ENCODE peak calls at places on chromosomes 6 and 20, in five cellular contexts. V is CD8-positive, alpha-beta T cell; Q is heart right ventricle; D is astrocyte; A is iPS DF 6.9. Y is an unnamed sample.

GRCh38 chr6:137645850-137646249 is 151.7 kb upstream of the OLIG3 start:
- DNase-seq in D (no peak), A (no peak), V (no peak), Q (no peak), Y (no peak)

GRCh38 chr6:167146173-167146572 is 11.6 kb downstream of the GPR31 start:
- DNase-seq in Q (no peak), A (no peak), V (no peak), D (no peak), Y (no peak)

GRCh38 chr6:124742971-124743370 is 219.3 kb upstream of the RNF217 start:
- DNase-seq in A (no peak), V (no peak), Q (no peak), D (peak), Y (peak)

GRCh38 chr6:143061597-143062385 is 1.1 kb downstream of the AIG1 start:
- DNase-seq in V (no peak), Q (no peak), A (no peak), D (peak), Y (no peak)

GRCh38 chr6:251920-252319 is 40.4 kb upstream of the DUSP22 start:
- DNase-seq in V (no peak), D (no peak), Q (no peak), A (no peak), Y (peak)

GRCh38 chr6:141925001-141925400 is 207.7 kb upstream of the GJE1 start:
- DNase-seq in D (peak), V (no peak), Q (no peak), A (no peak), Y (no peak)

GRCh38 chr6:138541793-138542481 is 42.6 kb upstream of the NHSL1 start:
- DNase-seq in V (no peak), A (no peak), Q (no peak), D (peak), Y (no peak)

GRCh38 chr6:33772902-33773472 is 15.9 kb downstream of the LEMD2 start:
- DNase-seq in D (no peak), V (no peak), Q (no peak), A (no peak), Y (no peak)

GRCh38 chr6:5559651-5560050 is 298.3 kb downstream of the FARS2 start:
- DNase-seq in Q (no peak), V (no peak), D (no peak), A (no peak), Y (no peak)

GRCh38 chr6:5553767-5554166 is 292.5 kb downstream of the FARS2 start:
- DNase-seq in D (no peak), Q (no peak), A (no peak), V (no peak), Y (no peak)

GRCh38 chr6:5554226-5554625 is 292.9 kb downstream of the FARS2 start:
- DNase-seq in V (no peak), D (no peak), A (no peak), Q (no peak), Y (no peak)

GRCh38 chr6:5556011-5556410 is 294.7 kb downstream of the FARS2 start:
- DNase-seq in A (no peak), Q (no peak), D (no peak), V (no peak), Y (no peak)

DNA sequence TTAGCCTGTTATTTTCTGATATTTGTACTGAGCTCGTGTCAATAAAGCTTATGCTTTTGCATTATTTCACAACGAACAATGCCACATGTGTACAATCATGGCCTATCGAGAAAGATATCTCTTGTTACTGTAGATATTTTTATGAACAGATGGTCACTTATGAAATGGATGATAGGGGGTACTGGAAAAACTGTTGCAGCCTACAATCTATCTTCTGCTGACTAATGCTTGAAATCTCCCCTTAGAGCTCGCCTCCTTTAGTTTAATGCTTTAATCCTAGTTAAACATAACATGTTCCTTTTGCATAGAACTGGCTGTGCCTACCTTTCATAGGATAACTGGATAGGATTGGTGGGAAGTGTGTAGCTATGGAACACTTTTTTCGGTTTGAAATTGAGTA is 296.2 kb downstream of the FARS2 start:
- DNase-seq in V (no peak), Q (no peak), A (no peak), D (no peak), Y (no peak)
- H3K27ac ChIP-seq in V (no peak), Q (no peak), A (no peak), D (no peak), Y (no peak)

DNA sequence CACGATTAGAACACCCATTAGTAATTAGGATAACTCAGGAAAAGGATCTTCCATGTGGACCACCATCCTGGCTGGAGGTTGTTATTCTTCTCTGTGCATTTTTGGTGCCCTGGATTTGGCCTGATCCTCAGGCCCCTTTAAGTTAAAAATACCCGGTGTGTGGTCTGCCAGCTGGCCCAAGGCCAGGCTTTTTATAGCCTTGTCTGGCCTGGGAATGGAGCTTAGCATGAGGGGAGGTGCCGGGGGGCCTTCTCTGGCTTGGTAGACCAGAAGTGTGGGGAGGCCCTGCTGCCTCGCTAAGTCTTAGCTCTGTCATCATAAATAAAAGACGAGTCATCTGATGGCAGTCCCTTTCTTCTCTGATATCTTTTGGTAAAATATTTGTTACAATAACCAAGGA is 71.4 kb downstream of the ARID1B start:
- DNase-seq in D (no peak), Q (peak), V (no peak), A (no peak), Y (no peak)
- H3K27ac ChIP-seq in D (no peak), Q (peak), V (no peak), A (no peak), Y (no peak)

DNA sequence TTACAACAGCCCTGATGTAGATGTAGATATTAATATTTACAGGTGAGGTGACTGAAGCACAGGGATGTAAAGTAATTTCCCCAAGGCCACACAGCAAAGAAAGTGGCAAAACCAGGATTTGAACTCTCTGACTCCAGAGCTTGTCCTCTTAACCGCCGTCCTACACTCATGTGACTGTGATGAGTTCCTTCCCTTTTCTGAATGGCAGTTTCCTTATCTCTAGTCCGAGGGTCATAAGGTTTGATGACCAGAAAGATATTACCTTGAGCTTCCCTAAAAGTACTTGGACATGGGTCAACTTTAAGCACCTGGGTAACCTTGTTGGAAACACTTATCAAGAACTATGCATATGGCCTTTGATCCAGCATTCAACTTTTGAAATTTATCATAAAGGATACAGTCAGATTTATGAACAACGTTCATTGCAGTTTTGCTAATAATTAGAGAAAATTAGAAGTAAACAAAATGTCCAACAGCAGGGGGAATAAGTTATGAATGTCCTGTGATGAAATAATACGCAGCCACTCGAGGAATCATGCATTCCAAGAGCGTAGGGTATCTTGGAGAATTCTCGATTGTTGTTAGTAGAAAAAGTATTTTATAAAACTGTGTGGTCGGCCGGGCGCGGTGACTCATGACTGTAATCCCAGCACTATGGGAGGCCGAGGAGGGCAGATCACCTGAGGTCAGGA is 2.3 kb upstream of the TLDC2 start:
- DNase-seq in A (no peak), Q (no peak), D (no peak), V (no peak), Y (no peak)
- H3K27ac ChIP-seq in A (no peak), Q (no peak), D (no peak), V (no peak), Y (no peak)

GRCh38 chr20:64037498-64038213 is 1.7 kb downstream of the C20orf204 start:
- DNase-seq in D (no peak), Q (no peak), A (no peak), V (no peak), Y (peak)

GRCh38 chr20:64038579-64039292 is 2.8 kb downstream of the C20orf204 start:
- DNase-seq in D (peak), Q (peak), A (no peak), V (peak), Y (peak)

GRCh38 chr20:64037199-64037497 is 1.2 kb downstream of the C20orf204 start:
- DNase-seq in V (peak), A (no peak), Q (no peak), D (no peak), Y (no peak)

GRCh38 chr20:64039293-64040160 is 3.5 kb downstream of the C20orf204 start:
- DNase-seq in A (no peak), D (no peak), V (peak), Q (no peak), Y (no peak)

GRCh38 chr20:64038252-64038578 is 2.2 kb downstream of the C20orf204 start:
- DNase-seq in D (no peak), V (peak), Q (no peak), A (no peak), Y (no peak)
- H3K27ac ChIP-seq in D (no peak), V (no peak), Q (peak), A (no peak), Y (no peak)

GRCh38 chr6:42788671-42789070 is 6.8 kb downstream of the BICRAL start:
- DNase-seq in V (no peak), Q (no peak), A (no peak), D (no peak), Y (no peak)

GRCh38 chr6:42787018-42787611 is 5.3 kb downstream of the BICRAL start:
- DNase-seq in A (no peak), Q (no peak), V (no peak), D (no peak), Y (no peak)

GRCh38 chr6:42791706-42792320 is 10.0 kb downstream of the BICRAL start:
- DNase-seq in Q (no peak), V (no peak), A (no peak), D (no peak), Y (peak)

GRCh38 chr6:42786525-42786985 is 4.7 kb downstream of the BICRAL start:
- DNase-seq in D (no peak), V (no peak), A (no peak), Q (no peak), Y (no peak)

DNA sequence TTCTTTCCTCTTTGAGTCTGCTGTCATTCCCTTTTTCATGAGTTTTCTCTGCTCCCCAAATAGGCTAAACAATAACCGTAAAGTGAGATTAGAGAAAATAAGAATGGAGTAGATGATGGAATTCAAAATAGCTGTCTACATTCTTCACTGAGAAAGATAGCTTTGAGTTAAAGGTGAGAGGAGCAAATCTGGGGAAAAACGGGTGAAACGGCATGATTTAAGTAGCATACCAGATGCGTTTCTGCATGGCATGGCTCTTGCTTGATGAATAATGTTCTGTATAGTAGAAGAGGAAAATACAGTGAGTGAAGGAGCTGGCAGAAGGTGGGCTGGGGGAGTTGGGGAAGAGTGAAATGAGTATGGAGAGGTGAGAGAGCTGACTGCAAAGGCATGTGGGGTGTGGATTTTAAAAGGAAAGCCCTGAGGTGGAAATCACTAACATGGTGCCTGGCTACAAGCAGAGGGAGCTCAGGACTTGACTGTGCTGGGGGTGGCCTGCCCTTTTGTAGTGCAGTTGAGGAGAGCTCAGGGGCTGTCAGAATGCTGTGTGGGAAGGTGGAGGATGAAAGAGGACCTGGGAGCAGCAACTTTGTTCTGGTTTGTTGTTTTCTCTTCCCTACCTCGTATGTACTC is 8.8 kb downstream of the BICRAL start:
- DNase-seq in D (no peak), A (no peak), Q (no peak), V (no peak), Y (no peak)
- H3K27ac ChIP-seq in D (no peak), A (no peak), Q (no peak), V (peak), Y (no peak)

DNA sequence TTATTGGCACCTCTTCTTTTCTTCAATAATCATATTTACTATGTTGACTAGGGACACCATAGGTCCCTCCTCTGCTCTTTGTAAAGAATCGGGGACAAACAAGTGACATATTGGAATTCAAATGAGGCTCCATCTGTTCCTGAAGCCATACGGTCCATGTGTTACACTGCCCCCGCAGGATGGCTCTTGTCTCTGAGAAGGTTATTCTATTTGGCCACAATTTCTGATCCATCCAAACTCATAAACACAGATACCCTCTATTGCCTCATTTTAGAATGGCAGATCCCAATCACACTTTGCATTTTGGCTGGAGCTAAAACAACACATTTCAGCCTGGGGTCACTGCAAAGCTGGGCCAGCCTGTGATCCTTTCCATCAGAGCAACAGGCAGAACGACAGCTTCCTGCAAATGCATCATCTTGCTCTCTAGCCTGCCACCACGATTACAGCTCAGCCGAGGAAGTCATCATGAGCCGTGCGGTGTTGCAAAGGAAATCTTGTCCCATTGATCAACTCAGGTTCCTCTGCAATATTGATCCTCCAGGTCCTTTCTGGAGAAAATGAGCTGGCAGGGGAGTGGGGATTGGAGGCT is 73.2 kb downstream of the AGPAT4 start:
- DNase-seq in V (no peak), D (no peak), Q (no peak), A (no peak), Y (no peak)
- H3K27ac ChIP-seq in V (no peak), D (no peak), Q (no peak), A (no peak), Y (no peak)

DNA sequence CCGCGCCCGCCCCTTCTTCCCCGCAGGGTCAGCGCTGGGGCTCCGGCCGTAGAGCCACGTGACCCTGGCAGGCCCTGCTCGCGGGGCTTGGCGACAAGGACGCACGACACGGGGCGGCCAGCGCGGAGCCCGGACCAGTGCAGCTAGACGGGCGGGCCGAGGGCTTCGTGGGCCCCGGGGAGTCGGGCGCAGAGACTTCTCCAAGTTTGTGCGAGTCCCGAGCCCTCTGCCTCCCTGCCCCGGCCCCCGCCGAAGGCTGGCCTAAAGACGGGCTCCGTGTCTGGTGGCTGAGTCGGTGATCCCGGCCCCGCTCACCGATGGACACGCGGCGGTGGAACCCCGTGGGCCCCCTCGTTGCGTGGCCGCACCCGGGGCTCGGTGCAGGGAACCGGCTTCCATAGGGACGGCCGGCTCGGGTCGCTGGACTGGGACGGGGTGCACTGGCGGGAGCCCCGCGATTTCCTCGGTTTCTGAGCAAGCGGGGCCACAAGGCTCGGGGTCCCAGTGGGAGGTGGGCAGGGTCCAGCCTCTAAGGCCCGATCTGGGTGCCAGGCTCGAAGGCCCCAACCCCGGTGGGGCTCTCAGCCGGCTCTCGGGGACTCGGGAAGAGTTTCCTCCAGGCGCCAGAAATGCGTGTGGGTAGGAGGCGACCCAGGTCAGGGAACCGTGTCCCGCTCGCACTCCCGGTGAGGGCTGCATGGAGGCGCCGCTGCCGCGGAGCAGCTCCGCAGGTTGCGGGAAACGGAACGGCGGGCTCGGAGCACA is 461 bp upstream of the GATA5 start:
- DNase-seq in A (no peak), Q (peak), V (no peak), D (no peak), Y (no peak)
- H3K27ac ChIP-seq in A (no peak), Q (no peak), V (no peak), D (no peak), Y (no peak)

DNA sequence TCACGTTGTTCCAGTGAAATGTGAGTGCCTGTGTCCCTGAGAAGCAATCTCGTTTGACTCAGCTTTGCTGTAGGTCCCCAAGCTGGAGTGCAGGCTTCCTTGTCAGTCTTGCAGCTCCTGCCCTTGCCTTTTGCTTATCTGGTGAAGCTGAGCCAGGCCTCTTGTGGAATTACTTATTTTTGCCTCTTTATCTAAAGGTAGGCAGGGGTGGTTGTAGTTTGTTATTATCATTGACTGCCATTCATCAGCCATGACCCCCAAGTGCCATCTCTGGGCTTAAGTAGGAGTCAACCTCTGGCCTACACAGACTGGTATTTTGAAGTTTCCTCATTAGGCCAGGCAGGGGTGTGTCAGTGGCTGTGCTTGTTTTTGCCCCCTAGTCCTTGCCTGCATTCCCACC is 2.1 kb downstream of the TMEM14B start:
- DNase-seq in D (no peak), Q (no peak), V (no peak), A (no peak), Y (no peak)
- H3K27ac ChIP-seq in D (no peak), Q (no peak), V (no peak), A (no peak), Y (no peak)

GRCh38 chr6:39791850-39792500 is at the start of gene DAAM2:
- DNase-seq in A (no peak), Q (peak), V (no peak), D (peak), Y (no peak)
- H3K27ac ChIP-seq in A (no peak), Q (peak), V (no peak), D (peak), Y (no peak)